ENCODE peak calls at places on chromosomes 4 and X, in nine cellular contexts. L is A549, M is cardiac fibroblast, T is breast epithelium, F is foreskin fibroblast, C is kidney epithelial cell, K is foreskin keratinocyte, B is left ventricle myocardium inferior, E is cardiac muscle cell. H is an unnamed sample.

GRCh38 chrX:98506907-98507306 is 1623.2 kb downstream of the RPA4 start:
- DNase-seq in L (no peak), M (no peak), T (no peak), F (no peak), C (no peak), K (peak; percentile 67), B (no peak), E (no peak), H (no peak)

GRCh38 chr4:3686746-3687145 is 79.4 kb upstream of the ADRA2C start:
- DNase-seq in L (no peak), M (no peak), T (no peak), F (no peak), C (no peak), K (no peak), B (no peak), E (no peak), H (no peak)

GRCh38 chrX:8607326-8607725 is 124.6 kb downstream of the ANOS1 start:
- DNase-seq in L (no peak), M (peak; percentile 72), T (no peak), F (peak; percentile 67), C (peak; percentile 31), K (peak; percentile 25), B (no peak), E (no peak), H (no peak)

GRCh38 chr4:48752726-48753125 is 27.4 kb downstream of the FRYL start:
- DNase-seq in L (no peak), M (peak; percentile 44), T (no peak), F (peak; percentile 24), C (no peak), K (no peak), B (no peak), E (no peak), H (no peak)

GRCh38 chrX:107678957-107679740 is 50.8 kb downstream of the PRPS1 start:
- DNase-seq in L (peak; percentile 24), M (peak; percentile 84), T (no peak), F (peak; percentile 89), C (no peak), K (no peak), B (peak; percentile 83), E (no peak), H (peak; percentile 22)

GRCh38 chrX:16348286-16348685 is 181.0 kb downstream of the MAGEB17 start:
- DNase-seq in L (no peak), M (no peak), T (no peak), F (peak; percentile 1), C (no peak), K (no peak), B (no peak), E (no peak), H (no peak)

GRCh38 chrX:134537179-134537945 is 77.4 kb downstream of the HPRT1 start:
- DNase-seq in L (peak; percentile 92), M (peak; percentile 82), T (no peak), F (peak; percentile 84), C (no peak), K (no peak), B (no peak), E (no peak), H (no peak)

GRCh38 chr4:33160126-33160525 is 2440.0 kb downstream of the PCDH7 start:
- DNase-seq in L (peak; percentile 0), M (peak; percentile 81), T (no peak), F (peak; percentile 74), C (no peak), K (peak; percentile 36), B (no peak), E (peak; percentile 50), H (no peak)

GRCh38 chr4:139171878-139172691 is 4.9 kb downstream of the ELF2 start:
- DNase-seq in L (peak; percentile 35), M (peak; percentile 48), T (no peak), F (peak; percentile 84), C (no peak), K (peak; percentile 74), B (no peak), E (no peak), H (no peak)

GRCh38 chr4:150814873-150815272 is 200.2 kb downstream of the LRBA start:
- DNase-seq in L (no peak), M (peak; percentile 3), T (no peak), F (no peak), C (no peak), K (no peak), B (no peak), E (no peak), H (no peak)

GRCh38 chr4:47662975-47663374 is 174.9 kb downstream of the CORIN start:
- DNase-seq in L (peak; percentile 21), M (no peak), T (no peak), F (no peak), C (no peak), K (no peak), B (no peak), E (peak; percentile 25), H (no peak)

GRCh38 chr4:168524006-168524405 is 27.2 kb downstream of the PALLD start:
- DNase-seq in L (no peak), M (peak; percentile 77), T (no peak), F (peak; percentile 77), C (peak; percentile 75), K (peak; percentile 58), B (no peak), E (no peak), H (no peak)

GRCh38 chr4:101282076-101282844 is 65.1 kb downstream of the PPP3CA start:
- DNase-seq in L (no peak), M (no peak), T (no peak), F (no peak), C (no peak), K (no peak), B (no peak), E (no peak), H (no peak)

GRCh38 chr4:82801910-82802521 is 3.4 kb upstream of the SCD5 start:
- DNase-seq in L (peak; percentile 33), M (peak; percentile 54), T (no peak), F (peak; percentile 76), C (no peak), K (peak; percentile 48), B (no peak), E (no peak), H (no peak)

GRCh38 chr4:184399505-184399893 is 74.9 kb downstream of the IRF2 start:
- DNase-seq in L (no peak), M (peak; percentile 38), T (no peak), F (no peak), C (no peak), K (no peak), B (no peak), E (no peak), H (no peak)

GRCh38 chrX:141632124-141632523 is 42.6 kb downstream of the SPANXA2 start:
- DNase-seq in L (no peak), M (peak; percentile 0), T (no peak), F (peak; percentile 2), C (no peak), K (no peak), B (no peak), E (no peak), H (no peak)

GRCh38 chr4:8439914-8440490 is 521 bp downstream of the ACOX3 start:
- DNase-seq in L (peak; percentile 35), M (peak; percentile 43), T (no peak), F (no peak), C (no peak), K (no peak), B (no peak), E (no peak), H (no peak)

GRCh38 chrX:24796204-24796603 is 102.5 kb downstream of the POLA1 start:
- DNase-seq in L (no peak), M (no peak), T (no peak), F (no peak), C (no peak), K (no peak), B (no peak), E (no peak), H (no peak)

DNA sequence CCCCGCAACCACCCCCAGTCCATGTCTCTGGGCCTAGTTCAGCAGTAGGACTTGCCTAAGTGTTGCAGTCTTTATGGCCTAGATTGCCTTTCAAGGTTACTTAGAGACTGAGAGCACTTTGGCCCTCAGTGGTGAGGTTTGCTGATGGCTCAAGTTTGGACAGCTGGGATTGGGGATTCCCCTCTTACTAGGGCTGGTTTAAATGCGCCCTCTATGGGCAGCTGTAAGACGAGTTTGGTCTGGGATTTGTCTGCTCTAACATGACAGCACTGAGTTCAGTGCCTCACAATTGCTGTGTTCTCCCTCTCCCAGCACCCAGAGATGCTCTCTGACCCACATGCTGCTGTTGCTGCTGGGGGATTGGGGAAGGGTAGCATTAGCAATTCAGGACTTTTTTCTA is 23.1 kb downstream of the DACH2 start:
- DNase-seq in L (peak; percentile 47), M (peak; percentile 2), T (no peak), F (peak; percentile 1), C (no peak), K (no peak), B (no peak), E (peak; percentile 52), H (no peak)
- TF ChIP-seq CTCF in L (no peak), M (peak; percentile 40), T (no peak), F (no peak), C (peak; percentile 38), K (peak; percentile 51), B (peak; percentile 20), E (no peak), H (no peak)

DNA sequence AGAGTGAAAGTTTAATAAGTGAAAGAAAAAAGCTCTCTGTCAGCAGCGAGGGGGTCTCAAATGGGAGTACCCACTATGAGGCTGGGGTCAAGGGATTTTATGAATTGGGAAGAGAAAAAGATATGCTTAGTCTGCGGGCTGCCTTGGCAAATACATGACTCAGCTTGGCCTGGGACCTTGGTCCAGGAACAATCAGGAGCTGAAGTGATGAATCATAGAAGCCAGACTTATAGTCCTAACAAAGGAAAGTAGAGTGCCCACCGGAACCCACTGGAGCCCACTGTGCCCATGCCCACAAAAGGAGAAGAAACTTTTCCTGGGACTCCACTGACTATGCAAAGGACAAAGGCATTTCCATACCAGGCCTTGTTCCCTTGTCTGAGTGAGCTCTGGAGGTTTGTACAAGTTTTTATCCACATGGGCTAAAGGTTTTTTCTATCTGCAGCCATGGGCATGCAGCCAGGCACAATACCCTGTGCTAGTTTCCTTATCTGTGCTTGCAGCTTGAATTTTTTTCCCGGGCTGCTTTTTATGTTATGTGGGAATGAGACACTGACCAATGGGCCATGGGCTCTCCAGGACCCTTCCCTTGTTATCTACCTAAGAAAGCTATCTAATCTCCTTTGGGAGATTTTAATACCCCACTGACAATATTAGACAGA is 201.7 kb downstream of the FAM133A start:
- DNase-seq in L (no peak), M (no peak), T (no peak), F (no peak), C (no peak), K (no peak), B (no peak), E (no peak), H (no peak)
- TF ChIP-seq CTCF in L (no peak), M (no peak), T (no peak), F (no peak), C (no peak), K (no peak), B (no peak), E (no peak), H (no peak)

DNA sequence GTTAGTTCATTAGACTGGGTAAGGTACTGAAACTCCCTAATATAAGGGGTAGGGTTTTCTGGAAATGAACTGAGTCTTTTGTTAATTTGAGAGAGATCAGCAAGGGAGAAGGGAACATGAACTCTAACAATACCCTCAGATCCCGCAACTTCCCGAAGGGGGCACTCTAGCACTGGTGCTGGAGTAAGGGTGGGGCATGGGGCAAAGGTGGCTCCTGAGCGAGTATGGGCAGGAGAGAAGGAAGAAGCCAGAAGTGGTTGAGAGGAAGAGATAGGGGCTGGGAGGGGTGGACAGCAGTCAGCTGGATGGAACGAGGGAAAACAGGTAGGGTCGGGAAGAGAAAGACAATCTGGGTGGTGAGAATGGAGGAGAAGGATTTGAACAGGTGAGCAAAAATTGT is 183.2 kb upstream of the MAGEE2 start:
- DNase-seq in L (peak; percentile 7), M (no peak), T (no peak), F (no peak), C (no peak), K (no peak), B (no peak), E (no peak), H (no peak)
- TF ChIP-seq CTCF in L (no peak), M (no peak), T (no peak), F (no peak), C (no peak), K (no peak), B (no peak), E (no peak), H (no peak)

GRCh38 chrX:77899081-77899828 is at the start of gene COX7B:
- DNase-seq in L (peak; percentile 97), M (peak; percentile 97), T (no peak), F (peak; percentile 93), C (peak; percentile 80), K (peak; percentile 93), B (no peak), E (peak; percentile 93), H (no peak)
- TF ChIP-seq CTCF in L (peak; percentile 44), M (peak; percentile 25), T (no peak), F (peak; percentile 40), C (peak; percentile 47), K (peak; percentile 72), B (peak; percentile 49), E (peak; percentile 49), H (no peak)